ENCODE peak calls at places on chromosomes 7 and 10, in four cellular contexts. R, X, P and A are unnamed samples. For H3K36me3, the result is how much of the 10 kb centered on the place peaks cover.

GRCh38 chr10:124308811-124309210 is 109.9 kb downstream of the OAT start:
- DNase-seq in R (no peak), X (no peak), P (peak), A (no peak)

GRCh38 chr7:22561356-22561755 is 61.4 kb upstream of the STEAP1B start:
- DNase-seq in R (peak), X (no peak), P (peak), A (peak)

GRCh38 chr10:24642921-24643678 is 80.6 kb downstream of the ARHGAP21 start:
- DNase-seq in R (peak), X (peak), P (no peak), A (no peak)

GRCh38 chr7:14606101-14606500 is 296.4 kb downstream of the DGKB start:
- DNase-seq in R (no peak), X (no peak), P (no peak), A (no peak)

GRCh38 chr10:43403911-43404674 is 4.9 kb downstream of the HNRNPF start:
- DNase-seq in R (no peak), X (no peak), P (no peak), A (no peak)

GRCh38 chr7:768881-769504 is 41.9 kb upstream of the PRKAR1B start:
- DNase-seq in R (no peak), X (peak), P (no peak), A (no peak)

GRCh38 chr10:23871211-23871610 is 337.7 kb upstream of the KIAA1217 start:
- DNase-seq in R (no peak), X (no peak), P (no peak), A (no peak)

GRCh38 chr10:121681171-121681752 is 83.0 kb upstream of the FGFR2 start:
- DNase-seq in R (no peak), X (peak), P (no peak), A (no peak)

GRCh38 chr10:76245951-76246495 is 814.6 kb downstream of the LRMDA start:
- DNase-seq in R (no peak), X (no peak), P (no peak), A (no peak)

GRCh38 chr7:46133076-46133475 is 212.0 kb upstream of the IGFBP3 start:
- DNase-seq in R (no peak), X (no peak), P (no peak), A (no peak)

GRCh38 chr7:2299131-2299829 is 15.0 kb downstream of the SNX8 start:
- DNase-seq in R (no peak), X (no peak), P (peak), A (peak)

GRCh38 chr7:1370738-1371137 is 88.5 kb downstream of the MICALL2 start:
- DNase-seq in R (no peak), X (no peak), P (no peak), A (no peak)

GRCh38 chr10:28668363-28669226 is 8.7 kb upstream of the BAMBI start:
- DNase-seq in R (peak), X (peak), P (peak), A (no peak)

GRCh38 chr10:70169661-70170364 is 501 bp downstream of the SAR1A start:
- DNase-seq in R (no peak), X (no peak), P (no peak), A (no peak)

GRCh38 chr10:114652402-114653368 is 5.4 kb downstream of the ABLIM1 start:
- DNase-seq in R (no peak), X (no peak), P (no peak), A (no peak)

GRCh38 chr10:101145145-101145544 is 14.0 kb downstream of the TLX1 start:
- DNase-seq in R (no peak), X (no peak), P (no peak), A (no peak)

GRCh38 chr10:101143354-101143648 is 12.2 kb downstream of the TLX1 start:
- DNase-seq in R (no peak), X (no peak), P (no peak), A (no peak)

GRCh38 chr10:101145750-101146391 is 14.8 kb downstream of the TLX1 start:
- DNase-seq in R (no peak), X (no peak), P (no peak), A (no peak)

GRCh38 chr10:101144053-101144452 is 13.0 kb downstream of the TLX1 start:
- DNase-seq in R (no peak), X (no peak), P (no peak), A (no peak)

GRCh38 chr10:101146392-101147251 is 15.5 kb downstream of the TLX1 start:
- DNase-seq in R (no peak), X (no peak), P (no peak), A (no peak)
- H3K4me3 ChIP-seq in R (no peak), X (no peak), P (no peak), A (peak)

DNA sequence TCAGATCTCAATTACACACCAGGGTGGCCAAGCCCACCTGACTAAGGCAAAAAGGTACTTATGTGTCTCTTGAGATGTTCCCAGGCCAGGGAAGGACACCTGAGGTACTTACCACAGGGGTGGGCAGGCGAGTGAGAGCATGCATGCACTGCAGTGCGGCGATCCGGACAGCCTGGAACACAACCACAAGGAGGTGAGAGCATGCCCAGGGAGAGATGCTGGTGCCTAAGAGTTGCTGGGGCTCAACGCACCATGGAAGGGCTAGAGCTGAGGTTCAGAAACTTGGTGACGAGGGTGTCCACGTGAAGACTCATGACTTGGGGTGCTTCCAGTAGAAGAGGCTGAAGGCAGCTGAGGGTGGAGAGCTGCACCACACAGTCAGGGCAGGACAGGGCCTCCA is 13.1 kb downstream of the ZDHHC16 start:
- DNase-seq in R (no peak), X (no peak), P (no peak), A (no peak)
- H3K36me3 ChIP-seq in R (under half), X (half or more), P (half or more), A (half or more)

DNA sequence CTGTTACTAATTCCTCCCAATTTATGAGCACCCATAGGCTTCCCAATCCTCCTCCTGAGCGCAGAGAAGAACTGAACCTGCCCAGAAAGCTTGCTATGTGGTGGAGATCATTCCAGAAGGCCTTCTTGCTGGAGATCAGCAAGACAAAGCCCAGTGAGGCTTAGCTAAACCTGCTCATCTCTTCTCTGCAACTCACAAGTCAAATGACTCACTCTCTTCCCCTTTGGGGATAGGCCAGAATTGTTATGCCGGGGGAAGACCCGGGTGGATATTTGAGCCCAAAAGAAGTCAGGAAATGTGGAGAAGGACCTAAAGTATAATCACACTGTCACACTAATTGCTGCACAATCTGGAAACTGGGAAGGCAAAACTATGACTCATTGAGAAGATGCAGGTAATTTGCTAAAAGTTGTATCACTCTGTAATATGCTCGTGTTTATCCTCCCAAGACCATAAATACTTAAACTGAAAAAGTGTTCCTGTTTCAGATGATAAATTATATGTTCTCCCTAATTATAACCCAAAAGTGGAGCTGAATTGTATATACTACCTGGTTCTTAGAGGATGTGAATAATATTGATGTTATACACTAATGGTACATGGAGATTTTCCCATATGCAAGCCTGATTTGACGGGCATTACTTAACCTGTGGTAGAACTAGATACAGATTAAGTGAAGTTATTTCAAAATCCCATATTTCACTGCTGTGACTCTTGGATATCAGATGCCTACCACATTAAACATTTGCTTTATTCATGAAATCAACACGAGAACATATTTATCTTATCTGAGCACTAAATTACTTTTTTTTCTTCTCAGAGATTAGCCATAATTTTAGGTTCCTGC is 6.4 kb downstream of the NEBL start:
- DNase-seq in R (no peak), X (peak), P (no peak), A (no peak)
- H3K4me3 ChIP-seq in R (no peak), X (no peak), P (no peak), A (no peak)

GRCh38 chr7:73504920-73505319 is 17.2 kb downstream of the BAZ1B start:
- DNase-seq in R (no peak), X (no peak), P (no peak), A (peak)

GRCh38 chr7:73507556-73507955 is 14.5 kb downstream of the BAZ1B start:
- DNase-seq in R (no peak), X (no peak), P (no peak), A (no peak)

GRCh38 chr7:73504017-73504416 is 18.1 kb downstream of the BAZ1B start:
- DNase-seq in R (no peak), X (peak), P (no peak), A (no peak)

GRCh38 chr7:73503229-73503628 is 18.9 kb downstream of the BAZ1B start:
- DNase-seq in R (no peak), X (no peak), P (no peak), A (no peak)
- H3K36me3 ChIP-seq in R (under half), X (half or more), P (half or more), A (half or more)